ENCODE peak calls at places on chromosome 4, in ten cellular contexts. U, B, X, W, Z, L, K, E, F and T are unnamed samples.

GRCh38 chr4:178316211-178316610 is 874.0 kb upstream of the AGA start:
- DNase-seq in E (no peak), F (no peak), K (no peak), U (peak), X (no peak), W (no peak), B (no peak), Z (no peak), L (no peak), T (no peak)

GRCh38 chr4:6426571-6427438 is 45.6 kb downstream of the PPP2R2C start:
- DNase-seq in Z (no peak), E (no peak), X (no peak), K (no peak), F (no peak), B (no peak), L (no peak), W (no peak), U (no peak), T (peak)

GRCh38 chr4:105191621-105192210 is 45.0 kb downstream of the TET2 start:
- DNase-seq in W (no peak), F (no peak), U (no peak), Z (no peak), L (peak), K (no peak), X (no peak), E (no peak), B (peak), T (no peak)

GRCh38 chr4:82842593-82842992 is 44.0 kb upstream of the SCD5 start:
- DNase-seq in F (no peak), L (peak), E (peak), W (no peak), X (no peak), B (peak), U (no peak), Z (no peak), K (no peak), T (no peak)

GRCh38 chr4:165299399-165300060 is 27.9 kb upstream of the MSMO1 start:
- DNase-seq in K (no peak), B (no peak), E (no peak), Z (no peak), L (peak), W (no peak), U (no peak), F (no peak), X (no peak), T (no peak)

GRCh38 chr4:7960790-7961655 is 21.4 kb upstream of the AFAP1 start:
- DNase-seq in L (no peak), U (no peak), B (peak), K (no peak), W (no peak), F (peak), X (no peak), E (no peak), Z (no peak), T (no peak)

GRCh38 chr4:6109842-6110560 is 90.3 kb downstream of the JAKMIP1 start:
- DNase-seq in F (no peak), X (no peak), L (peak), K (no peak), E (no peak), B (no peak), W (peak), U (peak), Z (peak), T (no peak)

GRCh38 chr4:60805500-60806313 is 394.4 kb upstream of the ADGRL3 start:
- DNase-seq in U (no peak), W (no peak), X (no peak), F (peak), L (peak), E (peak), Z (no peak), K (no peak), B (no peak), T (no peak)

GRCh38 chr4:24210332-24210902 is 320.6 kb upstream of the PPARGC1A start:
- DNase-seq in X (no peak), W (no peak), K (peak), L (no peak), E (no peak), B (no peak), F (no peak), U (peak), Z (no peak), T (no peak)

GRCh38 chr4:176879370-176880116 is 86.8 kb upstream of the VEGFC start:
- DNase-seq in B (no peak), E (no peak), L (no peak), K (no peak), F (no peak), W (no peak), U (no peak), Z (no peak), X (no peak), T (no peak)

GRCh38 chr4:33722254-33722653 is 2522.1 kb downstream of the ARAP2 start:
- DNase-seq in X (no peak), F (no peak), L (no peak), Z (no peak), W (no peak), K (no peak), E (no peak), B (no peak), U (no peak), T (no peak)

DNA sequence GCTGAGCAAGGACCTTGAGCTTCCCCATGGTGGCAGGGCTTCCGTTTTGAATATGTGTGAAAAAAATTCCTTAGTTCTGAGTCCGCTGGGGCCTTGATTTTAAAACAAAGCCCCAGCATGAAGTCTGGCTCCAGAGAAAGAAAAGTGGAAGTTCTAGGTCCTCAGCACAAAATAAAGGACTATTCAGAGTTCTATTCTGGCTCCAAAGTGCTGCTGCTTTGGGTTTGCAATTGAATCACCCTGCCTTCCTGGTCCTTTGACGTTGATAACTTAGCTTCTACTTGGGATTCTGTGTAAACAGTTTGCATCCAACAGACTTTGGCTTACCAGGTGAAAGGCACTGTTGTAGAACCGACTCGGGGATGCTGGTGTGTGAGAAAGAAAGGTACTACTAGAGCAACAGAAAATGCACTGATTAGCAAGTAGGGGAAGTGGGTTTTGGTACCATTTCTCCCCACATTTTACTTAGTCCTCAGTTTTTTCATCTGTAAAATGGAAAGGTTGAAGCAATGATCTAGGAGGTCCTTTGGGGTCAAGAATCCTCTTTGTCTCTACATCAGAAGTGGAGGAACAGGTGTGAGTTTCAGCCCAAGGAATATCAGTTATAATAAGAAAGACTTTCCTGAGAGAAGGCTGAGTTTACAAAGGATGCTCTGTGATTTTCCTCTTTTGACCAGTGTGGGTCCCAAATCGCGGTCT is 28.4 kb downstream of the IGFBP7 start:
- DNase-seq in K (no peak), F (peak), W (no peak), U (no peak), L (peak), E (no peak), X (no peak), B (no peak), Z (no peak), T (no peak)
- H3K27ac ChIP-seq in K (peak), F (no peak), W (peak), U (peak), L (peak), E (no peak), X (peak), B (peak), Z (peak), T (peak)

GRCh38 chr4:107629318-107629717 is 90.7 kb downstream of the PAPSS1 start:
- DNase-seq in K (no peak), F (no peak), Z (no peak), E (no peak), W (no peak), X (no peak), U (no peak), L (no peak), B (no peak), T (no peak)
- TF ChIP-seq POLR2AphosphoS5 in K (no peak), F (no peak), Z (no peak), E (no peak), W (no peak), X (no peak), U (no peak), L (no peak), B (no peak), T (no peak)

DNA sequence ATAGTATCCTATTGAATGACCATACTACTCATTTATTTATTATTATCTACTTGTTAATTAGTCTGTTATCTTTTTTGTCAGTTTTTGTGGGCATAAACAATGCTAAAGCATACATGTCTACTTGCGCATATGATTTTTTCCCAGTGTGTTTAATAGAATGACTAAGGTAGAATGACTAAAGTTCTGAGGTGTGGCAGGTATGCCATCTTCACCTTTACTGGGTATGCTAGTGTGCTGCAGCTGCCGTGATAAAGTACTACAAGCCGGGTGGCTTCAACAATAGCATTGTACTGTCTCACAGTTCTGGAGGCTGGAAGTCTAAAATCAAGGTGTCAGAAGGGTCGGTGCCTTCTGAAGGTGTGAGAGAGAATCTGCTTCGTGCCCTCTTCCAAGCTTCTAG is 19.2 kb downstream of the CD38 start:
- DNase-seq in Z (no peak), L (no peak), F (no peak), B (no peak), X (no peak), E (no peak), K (no peak), W (no peak), U (no peak), T (no peak)
- TF ChIP-seq CTCF in Z (no peak), L (no peak), F (no peak), B (no peak), X (no peak), E (no peak), K (no peak), W (no peak), U (no peak), T (no peak)

GRCh38 chr4:140497776-140498636 is at the start of gene MGAT4D:
- DNase-seq in L (peak), F (no peak), W (no peak), K (no peak), X (no peak), Z (no peak), U (peak), E (no peak), B (no peak), T (peak)
- H3K27ac ChIP-seq in L (no peak), F (no peak), W (no peak), K (no peak), X (no peak), Z (no peak), U (no peak), E (no peak), B (no peak), T (no peak)

DNA sequence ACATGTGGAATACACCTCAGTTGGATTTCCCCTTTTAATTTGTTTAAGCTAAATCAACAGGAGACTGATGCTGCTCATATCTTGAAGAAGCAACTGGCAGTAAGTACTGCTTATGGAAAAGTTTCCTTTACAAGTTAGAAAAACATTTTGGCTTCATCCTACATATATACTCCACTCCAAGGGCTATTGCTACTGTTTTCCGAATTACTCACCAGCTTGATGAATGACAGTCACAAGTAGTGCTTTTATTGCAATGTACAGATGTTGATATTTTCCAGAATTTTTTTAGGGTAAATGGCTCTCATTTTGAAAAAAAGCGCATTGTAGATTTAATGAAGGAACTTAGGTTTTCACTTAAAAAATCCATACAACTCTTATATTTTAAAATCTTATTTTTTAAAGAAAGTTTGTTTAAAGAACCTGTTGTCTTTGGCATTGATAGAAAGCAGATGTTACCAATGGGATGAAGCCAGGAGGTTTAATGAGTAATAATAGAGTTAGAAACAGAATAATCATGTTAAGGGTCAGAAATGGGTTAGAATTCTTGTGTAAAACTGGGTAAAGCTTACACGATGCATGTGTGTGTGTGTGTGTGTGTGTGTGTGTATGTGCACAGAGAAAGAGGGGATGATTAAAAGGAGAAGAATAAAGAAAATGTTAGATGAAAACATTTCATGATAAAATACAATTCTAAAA is 272.9 kb downstream of the CFAP299 start:
- DNase-seq in X (no peak), K (no peak), F (no peak), B (no peak), W (no peak), Z (no peak), U (no peak), E (no peak), L (no peak), T (no peak)
- TF ChIP-seq POLR2AphosphoS5 in X (no peak), K (no peak), F (no peak), B (no peak), W (no peak), Z (no peak), U (no peak), E (no peak), L (no peak), T (no peak)

GRCh38 chr4:172666711-172667368 is 501.8 kb upstream of the GALNT7 start:
- DNase-seq in B (no peak), W (no peak), U (no peak), K (no peak), X (no peak), E (no peak), Z (no peak), F (no peak), L (peak), T (no peak)
- TF ChIP-seq CTCF in B (no peak), W (no peak), U (no peak), K (no peak), X (no peak), E (peak), Z (no peak), F (no peak), L (peak), T (no peak)

DNA sequence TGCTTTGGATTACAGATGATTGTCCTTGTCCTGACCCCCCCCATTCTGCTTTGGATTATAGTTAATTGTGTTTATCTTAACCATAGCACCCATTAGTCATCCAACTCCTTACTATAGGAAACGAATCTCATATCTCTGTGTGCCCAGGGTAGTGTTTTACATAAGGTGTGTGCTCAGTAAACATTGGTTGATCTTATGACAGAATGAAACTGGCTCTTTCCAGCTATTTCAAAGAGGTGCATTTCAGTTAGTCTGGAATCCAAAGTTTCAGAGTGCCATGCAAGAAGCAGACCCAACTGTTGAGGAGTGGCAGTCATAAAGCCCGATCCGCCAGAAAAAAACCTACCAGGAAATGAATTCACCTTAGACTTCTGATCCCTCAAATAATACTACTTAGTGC is 14.7 kb downstream of the TRIM2 start:
- DNase-seq in F (no peak), L (no peak), Z (no peak), K (no peak), B (no peak), U (peak), E (no peak), X (no peak), W (no peak), T (no peak)
- H3K27ac ChIP-seq in F (no peak), L (no peak), Z (peak), K (no peak), B (no peak), U (peak), E (no peak), X (no peak), W (no peak), T (no peak)